ENCODE peak calls at places on chromosomes 6 and 20, in six cellular contexts. P, V, Y, G, A and I are unnamed samples.
A peak's percentile ranks its signal among the peaks of the same experiment; 100 is the strongest.

GRCh38 chr6:26205161-26205624 is 118.0 kb downstream of the HFE start:
- DNase-seq in P (peak; percentile 57), V (peak; percentile 67), Y (peak; percentile 92), G (peak; percentile 69), A (no peak), I (no peak)

GRCh38 chr6:108187519-108187918 is 21.7 kb downstream of the NR2E1 start:
- DNase-seq in P (no peak), V (no peak), Y (no peak), G (no peak), A (no peak), I (no peak)

GRCh38 chr20:36821964-36822437 is 48.4 kb upstream of the DSN1 start:
- DNase-seq in P (no peak), V (no peak), Y (peak; percentile 65), G (no peak), A (no peak), I (no peak)

GRCh38 chr20:17498181-17498580 is 33.0 kb downstream of the BFSP1 start:
- DNase-seq in P (no peak), V (no peak), Y (no peak), G (no peak), A (no peak), I (no peak)

GRCh38 chr20:59027746-59028320 is 4.3 kb downstream of the ATP5F1E start:
- DNase-seq in P (no peak), V (no peak), Y (no peak), G (no peak), A (no peak), I (no peak)

GRCh38 chr6:26196846-26197683 is 109.8 kb downstream of the HFE start:
- DNase-seq in P (peak; percentile 75), V (peak; percentile 66), Y (peak; percentile 94), G (peak; percentile 80), A (peak; percentile 95), I (peak; percentile 91)

GRCh38 chr20:8244637-8245036 is 112.6 kb downstream of the PLCB1 start:
- DNase-seq in P (no peak), V (no peak), Y (no peak), G (no peak), A (no peak), I (no peak)

GRCh38 chr6:47188588-47189021 is 121.1 kb downstream of the TNFRSF21 start:
- DNase-seq in P (peak; percentile 80), V (no peak), Y (peak; percentile 90), G (no peak), A (no peak), I (no peak)

GRCh38 chr6:45956663-45957062 is 59.0 kb downstream of the CLIC5 start:
- DNase-seq in P (no peak), V (no peak), Y (no peak), G (no peak), A (no peak), I (no peak)

GRCh38 chr6:111843347-111844147 is 29.7 kb downstream of the FYN start:
- DNase-seq in P (no peak), V (peak; percentile 57), Y (no peak), G (no peak), A (no peak), I (no peak)

GRCh38 chr20:3106658-3107463 is 22.3 kb upstream of the AVP start:
- DNase-seq in P (no peak), V (no peak), Y (peak; percentile 41), G (no peak), A (no peak), I (no peak)

GRCh38 chr20:48841861-48842529 is 14.2 kb upstream of the PREX1 start:
- DNase-seq in P (no peak), V (no peak), Y (no peak), G (peak; percentile 67), A (no peak), I (peak; percentile 65)

GRCh38 chr20:59403261-59403961 is 103.0 kb downstream of the EDN3 start:
- DNase-seq in P (no peak), V (peak; percentile 64), Y (peak; percentile 53), G (no peak), A (no peak), I (no peak)

GRCh38 chr6:161242779-161243693 is 30.8 kb downstream of the AGPAT4 start:
- DNase-seq in P (no peak), V (peak; percentile 61), Y (peak; percentile 94), G (no peak), A (no peak), I (no peak)

GRCh38 chr20:3889489-3890409 is 562 bp downstream of the PANK2 start:
- DNase-seq in P (no peak), V (peak; percentile 26), Y (peak; percentile 46), G (no peak), A (no peak), I (no peak)

GRCh38 chr6:125743604-125744003 is 5.8 kb upstream of the HEY2 start:
- DNase-seq in P (no peak), V (no peak), Y (no peak), G (no peak), A (no peak), I (no peak)

GRCh38 chr20:62356143-62356947 is 10.8 kb downstream of the LAMA5 start:
- DNase-seq in P (no peak), V (no peak), Y (no peak), G (no peak), A (no peak), I (no peak)

GRCh38 chr20:38121741-38122140 is 43.3 kb downstream of the TGM2 start:
- DNase-seq in P (no peak), V (no peak), Y (no peak), G (no peak), A (no peak), I (no peak)

GRCh38 chr6:44270526-44271405 is 516 bp downstream of the TMEM151B start:
- DNase-seq in P (no peak), V (no peak), Y (peak; percentile 55), G (no peak), A (no peak), I (no peak)

GRCh38 chr20:37406010-37406998 is 60.4 kb downstream of the SRC start:
- DNase-seq in P (no peak), V (no peak), Y (no peak), G (no peak), A (no peak), I (no peak)

GRCh38 chr6:111113731-111114438 is 26.6 kb downstream of the SLC16A10 start:
- DNase-seq in P (no peak), V (no peak), Y (no peak), G (no peak), A (no peak), I (no peak)

GRCh38 chr6:111057074-111057752 is 30.1 kb upstream of the SLC16A10 start:
- DNase-seq in P (peak; percentile 50), V (no peak), Y (peak; percentile 32), G (peak; percentile 47), A (peak; percentile 8), I (peak; percentile 9)

GRCh38 chr6:22250486-22250885 is 46.4 kb downstream of the PRL start:
- DNase-seq in P (no peak), V (no peak), Y (peak; percentile 90), G (no peak), A (no peak), I (no peak)

GRCh38 chr20:32480361-32481199 is 104.6 kb downstream of the NOL4L start:
- DNase-seq in P (no peak), V (no peak), Y (no peak), G (no peak), A (no peak), I (no peak)
- H3K4me3 ChIP-seq in P (no peak overlapping the region), V (no peak overlapping the region), Y (no peak overlapping the region), G (no peak overlapping the region), A (no peak overlapping the region), I (no peak overlapping the region)

DNA sequence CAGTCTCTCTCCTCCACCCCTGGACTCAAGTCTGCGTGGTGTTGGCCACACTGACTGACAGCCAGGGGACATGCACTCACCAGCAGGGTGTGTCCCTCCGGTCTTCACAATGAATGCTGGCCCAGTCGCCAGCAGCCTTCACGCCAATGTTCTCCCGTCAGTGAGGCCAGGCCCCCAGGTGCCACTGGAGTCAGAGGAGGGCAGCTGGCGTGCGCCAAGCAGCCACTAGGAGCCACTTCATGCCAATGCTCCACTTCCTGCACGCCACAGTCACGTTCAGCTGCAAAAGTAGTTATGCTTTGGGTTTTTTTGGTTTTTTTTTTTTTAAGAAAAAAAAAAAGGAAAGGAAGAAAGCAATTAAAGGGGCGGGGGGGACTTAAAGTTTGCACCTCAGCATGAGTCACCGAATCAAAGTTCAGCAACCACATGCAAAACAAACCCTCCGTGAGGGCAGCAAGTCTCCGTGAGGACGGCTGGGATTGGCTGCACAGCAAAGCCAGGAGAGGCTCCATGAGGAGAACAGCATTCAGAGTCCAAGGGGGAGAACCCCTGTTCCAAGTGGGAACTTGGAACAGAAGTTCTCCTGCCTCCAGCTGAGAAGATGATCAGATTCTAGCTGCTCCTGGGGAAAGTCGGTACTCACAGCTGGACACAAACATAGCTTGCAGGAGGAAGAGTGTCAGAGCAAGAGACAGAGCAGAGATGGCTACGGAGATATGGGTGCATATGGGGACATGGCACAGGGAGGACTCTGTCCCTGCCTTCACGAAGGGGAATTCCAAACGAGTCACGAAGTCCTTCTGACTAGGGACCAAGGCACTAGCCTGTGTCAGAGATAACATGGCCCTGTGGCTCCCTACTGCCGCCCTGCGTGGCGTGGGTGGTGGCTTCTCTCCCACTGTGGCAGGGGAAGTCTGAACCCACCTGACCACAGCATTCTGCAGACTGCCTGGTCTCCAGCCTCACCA is at the start of gene ZC3H12D:
- DNase-seq in P (peak; percentile 38), V (peak; percentile 71), Y (peak; percentile 51), G (no peak), A (no peak), I (peak; percentile 75)
- H3K4me3 ChIP-seq in P (peak within 1 kb of the TSS; percentile 13), V (peak within 1 kb of the TSS; percentile 68), Y (no peak within 1 kb of the TSS), G (no peak within 1 kb of the TSS), A (peak within 1 kb of the TSS; percentile 50), I (no peak within 1 kb of the TSS)

GRCh38 chr6:82396964-82397761 is 33.5 kb downstream of the TPBG start:
- DNase-seq in P (peak; percentile 89), V (no peak), Y (no peak), G (peak; percentile 84), A (no peak), I (peak; percentile 90)
- H3K4me3 ChIP-seq in P (no peak overlapping the region), V (no peak overlapping the region), Y (no peak overlapping the region), G (no peak overlapping the region), A (no peak overlapping the region), I (no peak overlapping the region)

DNA sequence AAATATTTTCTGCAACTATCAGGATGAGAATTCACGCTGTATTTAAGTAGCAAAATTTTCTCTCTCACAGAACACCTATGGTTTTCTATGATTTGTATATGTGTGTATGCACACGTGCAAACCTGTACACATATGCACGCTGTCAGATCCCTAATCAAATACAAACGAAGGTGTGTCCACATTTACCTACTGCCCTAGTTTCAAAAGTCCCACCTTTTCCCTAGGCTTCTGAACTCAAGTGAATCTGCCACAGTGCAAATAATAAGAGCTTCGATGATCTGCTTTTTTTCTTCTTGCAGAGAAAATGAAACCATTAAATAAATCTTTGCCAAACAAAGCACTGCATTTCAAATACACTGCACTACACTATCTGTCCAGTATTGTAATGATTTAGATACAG is 6.5 kb downstream of the HIVEP2 start:
- DNase-seq in P (no peak), V (no peak), Y (no peak), G (no peak), A (no peak), I (no peak)
- H3K4me3 ChIP-seq in P (no peak overlapping the region), V (no peak overlapping the region), Y (no peak overlapping the region), G (no peak overlapping the region), A (no peak overlapping the region), I (no peak overlapping the region)